ENCODE peak calls at places on chromosomes 4 and X, in seven cellular contexts. U, F, R, X, M, Q and T are unnamed samples.
A peak's percentile ranks its signal among the peaks of the same experiment; 100 is the strongest.

GRCh38 chrX:150365051-150365952 is 2.2 kb downstream of the MAMLD1 start:
- DNase-seq in X (no peak), R (peak; percentile 77), Q (peak; percentile 68), F (peak; percentile 72), U (peak; percentile 54), M (peak; percentile 68), T (no peak)

GRCh38 chrX:38061335-38061734 is 55.0 kb downstream of the SYTL5 start:
- DNase-seq in F (no peak), R (peak; percentile 43), Q (no peak), M (no peak), X (no peak), U (no peak), T (no peak)

GRCh38 chrX:79270401-79270800 is 96.7 kb downstream of the ITM2A start:
- DNase-seq in R (no peak), U (peak; percentile 71), M (peak; percentile 44), X (peak; percentile 58), Q (peak; percentile 19), F (peak; percentile 74), T (no peak)

GRCh38 chr4:186999676-187000075 is 276.0 kb upstream of the FAT1 start:
- DNase-seq in U (no peak), F (peak; percentile 29), M (no peak), X (no peak), Q (no peak), R (peak; percentile 11), T (no peak)

GRCh38 chr4:168537556-168537955 is 40.7 kb downstream of the PALLD start:
- DNase-seq in X (no peak), F (no peak), U (no peak), R (peak; percentile 70), M (no peak), Q (no peak), T (no peak)

GRCh38 chr4:122819708-122820449 is 6.8 kb upstream of the FGF2 start:
- DNase-seq in F (peak; percentile 35), M (no peak), R (peak; percentile 83), X (no peak), Q (no peak), U (no peak), T (no peak)

GRCh38 chr4:170243662-170244288 is 154.0 kb upstream of the AADAT start:
- DNase-seq in U (no peak), Q (no peak), M (no peak), R (no peak), F (no peak), X (no peak), T (no peak)

GRCh38 chr4:72631296-72631695 is 62.3 kb upstream of the ADAMTS3 start:
- DNase-seq in F (peak; percentile 73), U (no peak), Q (peak; percentile 53), R (peak; percentile 84), X (no peak), M (peak; percentile 11), T (no peak)

GRCh38 chr4:85861064-85861767 is 386.3 kb downstream of the ARHGAP24 start:
- DNase-seq in X (no peak), Q (no peak), R (no peak), F (no peak), U (no peak), M (no peak), T (no peak)

GRCh38 chr4:24303926-24304325 is 280.4 kb downstream of the DHX15 start:
- DNase-seq in X (no peak), M (no peak), Q (no peak), F (no peak), U (no peak), R (no peak), T (no peak)

GRCh38 chr4:149176019-149176418 is 639.6 kb downstream of the IQCM start:
- DNase-seq in R (no peak), F (no peak), X (no peak), M (no peak), Q (no peak), U (no peak), T (no peak)

GRCh38 chr4:38499101-38499500 is 164.9 kb upstream of the KLF3 start:
- DNase-seq in M (no peak), U (no peak), R (peak; percentile 32), X (no peak), F (no peak), Q (no peak), T (no peak)

GRCh38 chr4:89258506-89258905 is 49.1 kb downstream of the GPRIN3 start:
- DNase-seq in F (no peak), M (no peak), R (no peak), Q (no peak), U (no peak), X (no peak), T (no peak)
- H3K4me1 ChIP-seq in F (peaks cover 81% of the 10 kb centered on the region), M (peaks cover 25% of the 10 kb centered on the region), R (no peaks in the 10 kb centered on the region), Q (no peaks in the 10 kb centered on the region), U (peaks cover 94% of the 10 kb centered on the region), X (peaks cover 23% of the 10 kb centered on the region), T (no peaks in the 10 kb centered on the region)

GRCh38 chrX:13966071-13966850 is 63.4 kb downstream of the GEMIN8 start:
- DNase-seq in F (peak; percentile 50), U (no peak), Q (no peak), M (no peak), X (no peak), R (no peak), T (no peak)
- H3K4me1 ChIP-seq in F (no peaks in the 10 kb centered on the region), U (no peaks in the 10 kb centered on the region), Q (no peaks in the 10 kb centered on the region), M (no peaks in the 10 kb centered on the region), X (no peaks in the 10 kb centered on the region), R (no peaks in the 10 kb centered on the region), T (no peaks in the 10 kb centered on the region)

DNA sequence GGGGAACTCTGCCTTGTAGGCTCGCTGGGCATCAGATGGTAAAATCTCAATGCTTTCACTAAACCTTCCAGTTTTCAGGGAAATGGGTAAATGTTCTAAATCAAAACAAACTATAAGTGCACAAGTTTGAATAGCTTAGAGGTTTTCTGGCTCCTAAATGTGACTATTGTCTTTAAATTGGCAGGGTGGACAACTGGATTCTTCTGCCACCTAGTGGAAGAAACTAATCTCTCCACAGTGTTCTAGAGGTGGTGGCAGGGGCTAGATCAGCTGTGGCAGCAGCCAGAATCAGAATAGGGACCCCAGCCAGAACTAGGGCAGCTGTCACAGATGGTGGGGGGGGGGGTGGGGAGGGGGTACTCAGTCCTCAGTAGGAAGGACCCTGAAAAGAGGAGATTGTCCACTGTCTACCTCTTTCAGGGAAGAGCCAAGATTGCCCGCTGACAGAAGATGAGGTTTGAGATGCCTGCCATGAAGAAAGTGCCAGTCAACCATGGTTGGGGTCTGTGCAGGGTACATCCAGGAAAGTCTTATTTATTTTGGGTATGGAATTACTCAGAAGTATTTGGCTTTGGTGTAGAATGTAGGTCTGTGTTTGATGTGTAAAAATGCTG is 201.4 kb downstream of the CCNG2 start:
- DNase-seq in R (peak; percentile 71), U (peak; percentile 1), X (no peak), M (peak; percentile 21), Q (no peak), F (peak; percentile 52), T (no peak)
- H3K4me1 ChIP-seq in R (no peaks in the 10 kb centered on the region), U (no peaks in the 10 kb centered on the region), X (no peaks in the 10 kb centered on the region), M (no peaks in the 10 kb centered on the region), Q (no peaks in the 10 kb centered on the region), F (no peaks in the 10 kb centered on the region), T (no peaks in the 10 kb centered on the region)

DNA sequence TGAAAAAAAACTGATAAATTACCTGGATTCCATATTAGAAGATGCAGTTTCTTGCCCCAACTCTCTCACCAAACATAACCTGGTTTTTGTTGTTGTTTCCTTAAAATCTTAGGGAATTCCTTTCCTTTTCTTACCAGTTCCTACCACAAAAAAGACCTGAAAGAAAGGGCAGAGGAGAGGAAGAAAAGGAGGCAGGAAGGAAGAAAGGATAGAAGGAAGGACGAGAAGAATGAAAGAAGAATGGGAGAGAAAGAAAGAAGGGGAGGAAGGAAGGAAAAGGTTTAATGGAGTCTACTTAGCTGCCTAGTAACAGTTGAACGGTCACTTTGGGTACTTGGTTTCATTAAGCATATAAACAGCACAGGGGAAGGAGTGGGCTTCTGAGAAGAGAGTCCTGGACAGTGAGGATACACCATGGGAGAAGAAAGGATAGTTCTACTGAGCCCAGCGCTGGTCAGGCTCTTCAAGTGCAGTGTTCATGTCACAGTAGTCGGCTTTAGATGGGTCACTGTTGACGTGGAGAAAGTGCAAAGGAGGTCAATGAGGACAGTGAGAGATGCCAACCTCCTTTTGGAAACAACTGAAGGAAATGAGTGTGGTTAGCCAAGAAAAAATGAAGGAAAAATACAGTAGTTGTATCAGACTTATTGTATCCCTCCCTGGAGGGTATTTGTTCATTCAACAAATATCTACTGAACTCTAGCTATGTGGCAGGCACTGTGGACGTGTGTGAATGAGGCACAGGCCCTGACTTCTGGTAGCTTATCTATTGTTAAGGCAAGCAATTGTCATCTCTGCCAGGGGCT is 1.1 kb upstream of the CHIC2 start:
- DNase-seq in R (peak; percentile 71), X (no peak), U (no peak), M (no peak), Q (no peak), F (peak; percentile 41), T (no peak)
- H3K4me1 ChIP-seq in R (peaks cover 43% of the 10 kb centered on the region), X (peaks cover 8% of the 10 kb centered on the region), U (peaks cover 37% of the 10 kb centered on the region), M (peaks cover 41% of the 10 kb centered on the region), Q (no peaks in the 10 kb centered on the region), F (peaks cover 30% of the 10 kb centered on the region), T (peaks cover 47% of the 10 kb centered on the region)

DNA sequence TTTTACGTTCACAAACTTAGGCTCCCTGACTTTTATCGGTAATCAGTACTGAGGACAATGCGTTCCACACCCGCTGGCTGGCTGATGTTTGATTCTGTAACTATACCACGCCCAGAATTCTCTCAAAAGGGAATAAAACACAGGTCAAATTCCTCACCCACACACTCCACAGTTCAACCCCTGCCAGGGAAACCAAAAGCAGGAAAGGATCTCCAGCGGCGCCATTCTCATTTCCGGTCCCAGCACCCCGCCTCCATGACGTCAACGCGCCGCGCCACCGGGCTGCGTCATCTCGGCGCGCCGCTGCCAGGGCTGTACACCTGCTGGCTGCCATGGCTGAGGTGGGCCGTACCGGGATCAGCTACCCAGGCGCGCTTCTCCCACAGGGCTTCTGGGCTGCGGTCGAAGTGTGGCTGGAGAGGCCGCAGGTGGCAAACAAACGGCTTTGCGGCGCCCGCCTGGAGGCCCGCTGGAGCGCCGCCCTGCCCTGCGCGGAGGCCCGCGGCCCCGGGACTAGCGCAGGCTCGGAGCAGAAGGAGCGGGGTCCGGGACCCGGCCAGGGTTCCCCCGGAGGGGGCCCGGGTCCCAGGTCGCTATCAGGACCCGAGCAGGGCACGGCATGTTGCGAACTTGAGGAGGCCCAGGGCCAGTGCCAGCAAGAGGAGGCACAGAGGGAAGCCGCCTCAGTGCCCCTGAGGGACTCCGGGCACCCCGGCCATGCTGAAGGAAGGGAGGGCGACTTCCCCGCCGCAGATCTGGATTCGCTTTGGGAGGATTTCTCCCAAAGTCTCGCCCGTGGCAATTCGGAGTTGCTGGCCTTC is at the start of the genes ACOX3 and TRMT44:
- DNase-seq in U (peak; percentile 96), M (peak; percentile 91), Q (peak; percentile 88), X (peak; percentile 93), R (peak; percentile 93), F (peak; percentile 96), T (peak; percentile 73)
- H3K4me1 ChIP-seq in U (peaks cover 58% of the 10 kb centered on the region), M (peaks cover 49% of the 10 kb centered on the region), Q (peaks cover 14% of the 10 kb centered on the region), X (peaks cover 38% of the 10 kb centered on the region), R (peaks cover 22% of the 10 kb centered on the region), F (peaks cover 50% of the 10 kb centered on the region), T (peaks cover 66% of the 10 kb centered on the region)